ENCODE peak calls at places on chromosomes 11 and 22, in six cellular contexts. One of them, this sample, is unnamed.

GRCh38 chr11:115578275-115578674 is 74.1 kb upstream of the CADM1 start:
- DNase-seq in CD4-positive, alpha-beta T cell: no peak
- DNase-seq in stomach: no peak
- DNase-seq in substantia nigra: no peak
- DNase-seq in tibial artery: no peak
- DNase-seq in GM23338: no peak
- DNase-seq in this sample: no peak

GRCh38 chr11:47946682-47947575 is 33.4 kb upstream of the PTPRJ start:
- DNase-seq in CD4-positive, alpha-beta T cell: no peak
- DNase-seq in stomach: peak; percentile 84
- DNase-seq in substantia nigra: no peak
- DNase-seq in tibial artery: peak; percentile 82
- DNase-seq in GM23338: peak; percentile 40
- DNase-seq in this sample: no peak

GRCh38 chr11:44138980-44139379 is 43.5 kb downstream of the EXT2 start:
- DNase-seq in CD4-positive, alpha-beta T cell: no peak
- DNase-seq in stomach: no peak
- DNase-seq in substantia nigra: no peak
- DNase-seq in tibial artery: no peak
- DNase-seq in GM23338: no peak
- DNase-seq in this sample: no peak

GRCh38 chr22:36405671-36406070 is 17.9 kb upstream of the MYH9 start:
- DNase-seq in CD4-positive, alpha-beta T cell: peak; percentile 53
- DNase-seq in stomach: peak; percentile 36
- DNase-seq in substantia nigra: no peak
- DNase-seq in tibial artery: no peak
- DNase-seq in GM23338: no peak
- DNase-seq in this sample: no peak

GRCh38 chr22:29269230-29269604 is 1.1 kb downstream of the EWSR1 start:
- DNase-seq in CD4-positive, alpha-beta T cell: no peak
- DNase-seq in stomach: no peak
- DNase-seq in substantia nigra: no peak
- DNase-seq in tibial artery: no peak
- DNase-seq in GM23338: peak; percentile 13
- DNase-seq in this sample: no peak

GRCh38 chr22:34669001-34669400 is 397.0 kb upstream of the ISX start:
- DNase-seq in CD4-positive, alpha-beta T cell: no peak
- DNase-seq in stomach: no peak
- DNase-seq in substantia nigra: no peak
- DNase-seq in tibial artery: no peak
- DNase-seq in GM23338: no peak
- DNase-seq in this sample: no peak

GRCh38 chr11:100757636-100758035 is 70.5 kb downstream of the ARHGAP42 start:
- DNase-seq in CD4-positive, alpha-beta T cell: no peak
- DNase-seq in stomach: no peak
- DNase-seq in substantia nigra: no peak
- DNase-seq in tibial artery: no peak
- DNase-seq in GM23338: no peak
- DNase-seq in this sample: no peak

GRCh38 chr22:30483169-30483568 is 11.4 kb upstream of the SEC14L3 start:
- DNase-seq in CD4-positive, alpha-beta T cell: no peak
- DNase-seq in stomach: no peak
- DNase-seq in substantia nigra: no peak
- DNase-seq in tibial artery: no peak
- DNase-seq in GM23338: no peak
- DNase-seq in this sample: no peak

GRCh38 chr11:118448294-118448693 is 12.0 kb downstream of the KMT2A start:
- DNase-seq in CD4-positive, alpha-beta T cell: no peak
- DNase-seq in stomach: no peak
- DNase-seq in substantia nigra: no peak
- DNase-seq in tibial artery: no peak
- DNase-seq in GM23338: no peak
- DNase-seq in this sample: no peak

GRCh38 chr11:118051611-118052461 is 25.0 kb upstream of the TMPRSS4 start:
- DNase-seq in CD4-positive, alpha-beta T cell: peak; percentile 68
- DNase-seq in stomach: peak; percentile 27
- DNase-seq in substantia nigra: no peak
- DNase-seq in tibial artery: no peak
- DNase-seq in GM23338: no peak
- DNase-seq in this sample: no peak

GRCh38 chr22:32747588-32747987 is 53.9 kb upstream of the TIMP3 start:
- DNase-seq in CD4-positive, alpha-beta T cell: no peak
- DNase-seq in stomach: no peak
- DNase-seq in substantia nigra: no peak
- DNase-seq in tibial artery: no peak
- DNase-seq in GM23338: no peak
- DNase-seq in this sample: no peak

GRCh38 chr22:30015229-30015797 is 65.0 kb upstream of the HORMAD2 start:
- DNase-seq in CD4-positive, alpha-beta T cell: no peak
- DNase-seq in stomach: no peak
- DNase-seq in substantia nigra: no peak
- DNase-seq in tibial artery: no peak
- DNase-seq in GM23338: no peak
- DNase-seq in this sample: no peak

GRCh38 chr22:28438183-28438778 is 241.4 kb downstream of the TTC28 start:
- DNase-seq in CD4-positive, alpha-beta T cell: no peak
- DNase-seq in stomach: no peak
- DNase-seq in substantia nigra: no peak
- DNase-seq in tibial artery: no peak
- DNase-seq in GM23338: no peak
- DNase-seq in this sample: no peak

GRCh38 chr11:8584511-8584910 is 9.5 kb downstream of the STK33 start:
- DNase-seq in CD4-positive, alpha-beta T cell: no peak
- DNase-seq in stomach: no peak
- DNase-seq in substantia nigra: no peak
- DNase-seq in tibial artery: no peak
- DNase-seq in GM23338: peak; percentile 45
- DNase-seq in this sample: no peak

GRCh38 chr11:105861225-105861624 is 160.8 kb downstream of the MSANTD4 start:
- DNase-seq in CD4-positive, alpha-beta T cell: no peak
- DNase-seq in stomach: no peak
- DNase-seq in substantia nigra: no peak
- DNase-seq in tibial artery: no peak
- DNase-seq in GM23338: peak; percentile 47
- DNase-seq in this sample: no peak

GRCh38 chr22:46538816-46539163 is 1.4 kb upstream of the CELSR1 start:
- DNase-seq in CD4-positive, alpha-beta T cell: no peak
- DNase-seq in stomach: no peak
- DNase-seq in substantia nigra: no peak
- DNase-seq in tibial artery: no peak
- DNase-seq in GM23338: no peak
- DNase-seq in this sample: no peak

GRCh38 chr22:49659924-49660315 is 167.8 kb downstream of the BRD1 start:
- DNase-seq in CD4-positive, alpha-beta T cell: peak; percentile 31
- DNase-seq in stomach: no peak
- DNase-seq in substantia nigra: no peak
- DNase-seq in tibial artery: no peak
- DNase-seq in GM23338: no peak
- DNase-seq in this sample: no peak

GRCh38 chr22:30265851-30266444 is 703 bp downstream of the OSM start:
- DNase-seq in CD4-positive, alpha-beta T cell: peak; percentile 78
- DNase-seq in stomach: peak; percentile 68
- DNase-seq in substantia nigra: no peak
- DNase-seq in tibial artery: peak; percentile 67
- DNase-seq in GM23338: no peak
- DNase-seq in this sample: no peak

GRCh38 chr11:75563978-75564552 is 2.0 kb downstream of the SERPINH1 start:
- DNase-seq in CD4-positive, alpha-beta T cell: no peak
- DNase-seq in stomach: peak; percentile 34
- DNase-seq in substantia nigra: no peak
- DNase-seq in tibial artery: peak; percentile 66
- DNase-seq in GM23338: peak; percentile 91
- DNase-seq in this sample: no peak

GRCh38 chr22:46084376-46084775 is 66.0 kb upstream of the PPARA start:
- DNase-seq in CD4-positive, alpha-beta T cell: no peak
- DNase-seq in stomach: no peak
- DNase-seq in substantia nigra: no peak
- DNase-seq in tibial artery: peak; percentile 22
- DNase-seq in GM23338: no peak
- DNase-seq in this sample: no peak

GRCh38 chr11:33696411-33696810 is 4.2 kb downstream of the C11orf91 start:
- DNase-seq in CD4-positive, alpha-beta T cell: no peak
- DNase-seq in stomach: peak; percentile 47
- DNase-seq in substantia nigra: no peak
- DNase-seq in tibial artery: no peak
- DNase-seq in GM23338: no peak
- DNase-seq in this sample: no peak

DNA sequence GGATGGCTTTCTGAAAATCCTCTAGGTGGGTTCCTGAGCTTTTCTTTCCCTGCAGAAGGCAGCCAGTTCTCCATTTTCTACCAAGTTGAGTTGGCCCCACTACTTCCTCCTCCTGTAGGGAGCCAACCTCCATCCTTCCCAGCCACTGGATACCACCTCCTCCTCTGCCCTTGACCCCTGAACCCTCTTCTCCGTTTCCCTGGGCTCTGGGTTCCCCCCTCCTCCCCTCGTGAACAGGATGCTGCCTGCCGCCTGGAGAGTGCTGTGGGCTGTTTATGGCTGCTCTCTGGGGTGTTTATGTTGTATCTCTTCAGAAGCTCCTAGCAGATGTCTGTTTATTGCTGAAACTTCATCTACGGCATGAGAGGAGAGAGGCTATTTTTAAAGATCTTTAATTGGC is 8.6 kb downstream of the MICAL2 start:
- DNase-seq in CD4-positive, alpha-beta T cell: no peak
- DNase-seq in stomach: no peak
- DNase-seq in substantia nigra: no peak
- DNase-seq in tibial artery: no peak
- DNase-seq in GM23338: peak; percentile 21
- DNase-seq in this sample: no peak
- H3K27ac ChIP-seq in CD4-positive, alpha-beta T cell: no peak overlapping the region
- H3K27ac ChIP-seq in stomach: peak overlapping the region; percentile 51
- H3K27ac ChIP-seq in substantia nigra: no peak overlapping the region
- H3K27ac ChIP-seq in tibial artery: peak overlapping the region; percentile 94
- H3K27ac ChIP-seq in GM23338: no peak overlapping the region
- H3K27ac ChIP-seq in this sample: no peak overlapping the region

DNA sequence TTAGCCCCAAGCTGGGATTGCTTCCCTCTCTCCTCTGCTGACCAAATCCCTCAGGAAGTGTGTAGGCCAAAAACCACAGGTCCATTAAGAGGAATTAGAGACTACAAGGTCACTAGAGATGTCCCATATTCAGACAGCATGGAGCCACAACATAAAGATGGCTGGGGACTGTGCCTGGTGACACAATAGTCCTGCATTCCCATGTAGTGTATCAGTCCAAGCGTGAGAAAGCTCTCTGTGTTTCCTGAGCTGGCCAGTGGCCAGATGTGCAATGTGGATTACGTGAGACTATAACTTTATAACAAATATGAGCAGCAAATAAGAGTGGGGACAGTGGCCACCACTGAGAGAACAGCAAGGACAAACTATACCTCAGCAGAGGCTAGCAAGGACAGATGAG is 7.6 kb upstream of the MS4A10 start:
- DNase-seq in CD4-positive, alpha-beta T cell: no peak
- DNase-seq in stomach: no peak
- DNase-seq in substantia nigra: no peak
- DNase-seq in tibial artery: no peak
- DNase-seq in GM23338: no peak
- DNase-seq in this sample: no peak
- H3K27ac ChIP-seq in CD4-positive, alpha-beta T cell: no peak overlapping the region
- H3K27ac ChIP-seq in stomach: no peak overlapping the region
- H3K27ac ChIP-seq in substantia nigra: no peak overlapping the region
- H3K27ac ChIP-seq in tibial artery: no peak overlapping the region
- H3K27ac ChIP-seq in GM23338: no peak overlapping the region
- H3K27ac ChIP-seq in this sample: no peak overlapping the region

GRCh38 chr11:62823677-62824076 is 8.2 kb downstream of the STX5 start:
- DNase-seq in CD4-positive, alpha-beta T cell: no peak
- DNase-seq in stomach: no peak
- DNase-seq in substantia nigra: no peak
- DNase-seq in tibial artery: no peak
- DNase-seq in GM23338: no peak
- DNase-seq in this sample: no peak
- H3K27ac ChIP-seq in CD4-positive, alpha-beta T cell: no peak overlapping the region
- H3K27ac ChIP-seq in stomach: no peak overlapping the region
- H3K27ac ChIP-seq in substantia nigra: no peak overlapping the region
- H3K27ac ChIP-seq in tibial artery: no peak overlapping the region
- H3K27ac ChIP-seq in GM23338: no peak overlapping the region
- H3K27ac ChIP-seq in this sample: no peak overlapping the region

DNA sequence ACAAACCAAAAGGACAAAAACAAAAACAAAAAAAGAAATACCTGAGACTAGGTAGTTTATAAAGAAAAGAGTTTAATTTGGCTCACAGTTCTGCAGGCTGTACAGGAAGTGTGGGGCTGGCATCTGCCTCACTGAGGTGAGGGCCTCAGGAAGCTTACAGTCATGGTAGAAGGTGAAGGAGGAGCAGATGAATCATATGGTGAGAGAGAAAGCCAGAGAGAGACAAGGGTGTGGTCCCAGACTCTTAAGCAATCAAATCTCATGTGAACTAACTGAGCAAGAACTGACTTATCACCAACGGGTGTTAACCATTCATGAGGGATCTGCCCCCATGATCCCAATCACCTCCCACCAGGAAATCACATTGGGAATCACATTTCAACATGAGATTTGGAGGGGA is 58.8 kb upstream of the ZBED5 start:
- DNase-seq in CD4-positive, alpha-beta T cell: no peak
- DNase-seq in stomach: no peak
- DNase-seq in substantia nigra: no peak
- DNase-seq in tibial artery: no peak
- DNase-seq in GM23338: no peak
- DNase-seq in this sample: no peak
- H3K27ac ChIP-seq in CD4-positive, alpha-beta T cell: no peak overlapping the region
- H3K27ac ChIP-seq in stomach: no peak overlapping the region
- H3K27ac ChIP-seq in substantia nigra: no peak overlapping the region
- H3K27ac ChIP-seq in tibial artery: no peak overlapping the region
- H3K27ac ChIP-seq in GM23338: no peak overlapping the region
- H3K27ac ChIP-seq in this sample: no peak overlapping the region

DNA sequence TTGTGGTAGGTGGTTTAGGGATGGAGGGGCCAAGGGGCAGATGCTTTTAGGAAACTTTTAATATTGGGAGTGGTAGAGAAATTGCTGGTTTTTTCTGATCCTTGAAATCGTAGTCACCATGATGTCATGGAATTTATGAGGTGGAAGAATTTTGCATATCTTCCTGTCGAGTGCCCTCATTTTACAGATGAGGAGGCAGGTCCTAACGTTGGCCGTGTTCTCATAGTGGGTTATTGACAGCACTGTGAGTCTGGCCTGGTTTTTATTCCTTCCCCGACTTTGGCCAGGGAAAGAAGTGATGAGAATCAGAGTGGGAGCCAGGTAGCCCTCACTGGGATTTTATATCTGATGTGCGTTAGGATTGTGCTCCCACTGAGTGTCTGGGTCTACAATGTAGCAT is 8.8 kb upstream of the PACS1 start:
- DNase-seq in CD4-positive, alpha-beta T cell: no peak
- DNase-seq in stomach: no peak
- DNase-seq in substantia nigra: no peak
- DNase-seq in tibial artery: no peak
- DNase-seq in GM23338: no peak
- DNase-seq in this sample: no peak
- H3K27ac ChIP-seq in CD4-positive, alpha-beta T cell: no peak overlapping the region
- H3K27ac ChIP-seq in stomach: no peak overlapping the region
- H3K27ac ChIP-seq in substantia nigra: no peak overlapping the region
- H3K27ac ChIP-seq in tibial artery: no peak overlapping the region
- H3K27ac ChIP-seq in GM23338: no peak overlapping the region
- H3K27ac ChIP-seq in this sample: peak overlapping the region; percentile 92

This sample was measured in caudate nucleus.